ENCODE peak calls at places on chromosomes 1 and 21, in seven cellular contexts. One of them, this sample, is unnamed.

GRCh38 chr1:37513795-37514349 is 694 bp downstream of the MEAF6 start:
- DNase-seq in endodermal cell: peak
- DNase-seq in astrocyte of the spinal cord: no peak
- DNase-seq in activated B cell treated with CpG ODN at 0.5 μM for 24 hours: peak
- DNase-seq in foreskin keratinocyte: no peak
- DNase-seq in osteocyte: peak
- DNase-seq in AG10803: no peak
- DNase-seq in this sample: peak

GRCh38 chr1:220076861-220077762 is 12.5 kb downstream of the BPNT1 start:
- DNase-seq in astrocyte of the spinal cord: no peak
- DNase-seq in activated B cell treated with CpG ODN at 0.5 μM for 24 hours: no peak
- DNase-seq in foreskin keratinocyte: no peak
- DNase-seq in endodermal cell: no peak
- DNase-seq in osteocyte: no peak
- DNase-seq in AG10803: no peak
- DNase-seq in this sample: no peak

GRCh38 chr1:47971385-47971784 is 25.8 kb downstream of the TRABD2B start:
- DNase-seq in osteocyte: no peak
- DNase-seq in endodermal cell: no peak
- DNase-seq in foreskin keratinocyte: no peak
- DNase-seq in astrocyte of the spinal cord: no peak
- DNase-seq in activated B cell treated with CpG ODN at 0.5 μM for 24 hours: no peak
- DNase-seq in AG10803: no peak
- DNase-seq in this sample: no peak

GRCh38 chr21:42513151-42513984 is at the start of gene SLC37A1:
- DNase-seq in foreskin keratinocyte: no peak
- DNase-seq in activated B cell treated with CpG ODN at 0.5 μM for 24 hours: peak
- DNase-seq in endodermal cell: peak
- DNase-seq in osteocyte: no peak
- DNase-seq in AG10803: no peak
- DNase-seq in astrocyte of the spinal cord: no peak
- DNase-seq in this sample: no peak

GRCh38 chr21:35529141-35529863 is 480.2 kb upstream of the RUNX1 start:
- DNase-seq in astrocyte of the spinal cord: peak
- DNase-seq in foreskin keratinocyte: no peak
- DNase-seq in osteocyte: no peak
- DNase-seq in AG10803: no peak
- DNase-seq in endodermal cell: no peak
- DNase-seq in activated B cell treated with CpG ODN at 0.5 μM for 24 hours: no peak
- DNase-seq in this sample: no peak

GRCh38 chr21:17200250-17200649 is 312.6 kb upstream of the CXADR start:
- DNase-seq in astrocyte of the spinal cord: no peak
- DNase-seq in osteocyte: no peak
- DNase-seq in activated B cell treated with CpG ODN at 0.5 μM for 24 hours: no peak
- DNase-seq in foreskin keratinocyte: no peak
- DNase-seq in endodermal cell: no peak
- DNase-seq in AG10803: no peak
- DNase-seq in this sample: no peak

GRCh38 chr1:10774615-10775310 is 21.7 kb downstream of the CASZ1 start:
- DNase-seq in astrocyte of the spinal cord: no peak
- DNase-seq in AG10803: no peak
- DNase-seq in endodermal cell: no peak
- DNase-seq in activated B cell treated with CpG ODN at 0.5 μM for 24 hours: no peak
- DNase-seq in osteocyte: no peak
- DNase-seq in foreskin keratinocyte: no peak
- DNase-seq in this sample: no peak

GRCh38 chr1:234919061-234919755 is 209.4 kb downstream of the TOMM20 start:
- DNase-seq in endodermal cell: no peak
- DNase-seq in AG10803: peak
- DNase-seq in activated B cell treated with CpG ODN at 0.5 μM for 24 hours: no peak
- DNase-seq in astrocyte of the spinal cord: no peak
- DNase-seq in osteocyte: no peak
- DNase-seq in foreskin keratinocyte: no peak
- DNase-seq in this sample: peak

GRCh38 chr1:30679976-30680305 is 43.4 kb downstream of the MATN1 start:
- DNase-seq in osteocyte: no peak
- DNase-seq in astrocyte of the spinal cord: no peak
- DNase-seq in endodermal cell: peak
- DNase-seq in activated B cell treated with CpG ODN at 0.5 μM for 24 hours: no peak
- DNase-seq in AG10803: no peak
- DNase-seq in foreskin keratinocyte: no peak
- DNase-seq in this sample: no peak

GRCh38 chr1:62384276-62385005 is 52.4 kb upstream of the USP1 start:
- DNase-seq in AG10803: peak
- DNase-seq in endodermal cell: no peak
- DNase-seq in osteocyte: peak
- DNase-seq in activated B cell treated with CpG ODN at 0.5 μM for 24 hours: no peak
- DNase-seq in astrocyte of the spinal cord: peak
- DNase-seq in foreskin keratinocyte: peak
- DNase-seq in this sample: no peak

GRCh38 chr1:165259236-165259635 is 97.3 kb downstream of the LMX1A start:
- DNase-seq in astrocyte of the spinal cord: no peak
- DNase-seq in AG10803: no peak
- DNase-seq in activated B cell treated with CpG ODN at 0.5 μM for 24 hours: no peak
- DNase-seq in foreskin keratinocyte: no peak
- DNase-seq in osteocyte: no peak
- DNase-seq in endodermal cell: no peak
- DNase-seq in this sample: no peak

GRCh38 chr1:91024501-91025119 is 2.8 kb upstream of the ZNF644 start:
- DNase-seq in foreskin keratinocyte: no peak
- DNase-seq in activated B cell treated with CpG ODN at 0.5 μM for 24 hours: no peak
- DNase-seq in AG10803: no peak
- DNase-seq in endodermal cell: no peak
- DNase-seq in osteocyte: no peak
- DNase-seq in astrocyte of the spinal cord: no peak
- DNase-seq in this sample: no peak

GRCh38 chr1:245862812-245863540 is 644.1 kb downstream of the SMYD3 start:
- DNase-seq in foreskin keratinocyte: no peak
- DNase-seq in astrocyte of the spinal cord: no peak
- DNase-seq in osteocyte: no peak
- DNase-seq in activated B cell treated with CpG ODN at 0.5 μM for 24 hours: no peak
- DNase-seq in endodermal cell: no peak
- DNase-seq in AG10803: no peak
- DNase-seq in this sample: no peak

GRCh38 chr1:90208949-90209348 is 214.0 kb downstream of the ZNF326 start:
- DNase-seq in endodermal cell: no peak
- DNase-seq in AG10803: no peak
- DNase-seq in activated B cell treated with CpG ODN at 0.5 μM for 24 hours: no peak
- DNase-seq in osteocyte: no peak
- DNase-seq in foreskin keratinocyte: no peak
- DNase-seq in astrocyte of the spinal cord: no peak
- DNase-seq in this sample: no peak

GRCh38 chr1:21906173-21907078 is 30.7 kb downstream of the HSPG2 start:
- DNase-seq in astrocyte of the spinal cord: no peak
- DNase-seq in endodermal cell: no peak
- DNase-seq in osteocyte: no peak
- DNase-seq in foreskin keratinocyte: no peak
- DNase-seq in activated B cell treated with CpG ODN at 0.5 μM for 24 hours: no peak
- DNase-seq in AG10803: peak
- DNase-seq in this sample: peak

GRCh38 chr1:26998319-26999300 is 5.1 kb downstream of the TRNP1 start:
- DNase-seq in foreskin keratinocyte: peak
- DNase-seq in AG10803: no peak
- DNase-seq in astrocyte of the spinal cord: peak
- DNase-seq in endodermal cell: peak
- DNase-seq in activated B cell treated with CpG ODN at 0.5 μM for 24 hours: no peak
- DNase-seq in osteocyte: no peak
- DNase-seq in this sample: no peak

GRCh38 chr1:38990401-38990745 is 703 bp upstream of the AKIRIN1 start:
- DNase-seq in endodermal cell: no peak
- DNase-seq in astrocyte of the spinal cord: peak
- DNase-seq in osteocyte: no peak
- DNase-seq in AG10803: peak
- DNase-seq in activated B cell treated with CpG ODN at 0.5 μM for 24 hours: no peak
- DNase-seq in foreskin keratinocyte: no peak
- DNase-seq in this sample: no peak

GRCh38 chr1:248815407-248816034 is 10.2 kb downstream of the SH3BP5L start:
- DNase-seq in AG10803: no peak
- DNase-seq in astrocyte of the spinal cord: no peak
- DNase-seq in endodermal cell: no peak
- DNase-seq in foreskin keratinocyte: no peak
- DNase-seq in osteocyte: peak
- DNase-seq in activated B cell treated with CpG ODN at 0.5 μM for 24 hours: no peak
- DNase-seq in this sample: no peak

GRCh38 chr1:206672011-206672688 is 12.6 kb upstream of the MAPKAPK2 start:
- DNase-seq in endodermal cell: no peak
- DNase-seq in foreskin keratinocyte: no peak
- DNase-seq in astrocyte of the spinal cord: no peak
- DNase-seq in AG10803: no peak
- DNase-seq in activated B cell treated with CpG ODN at 0.5 μM for 24 hours: no peak
- DNase-seq in osteocyte: no peak
- DNase-seq in this sample: no peak

GRCh38 chr1:203954788-203955552 is 93.6 kb downstream of the SNRPE start:
- DNase-seq in AG10803: no peak
- DNase-seq in foreskin keratinocyte: no peak
- DNase-seq in osteocyte: no peak
- DNase-seq in astrocyte of the spinal cord: no peak
- DNase-seq in activated B cell treated with CpG ODN at 0.5 μM for 24 hours: no peak
- DNase-seq in endodermal cell: no peak
- DNase-seq in this sample: peak

GRCh38 chr1:21295059-21295401 is 4.8 kb upstream of the ECE1 start:
- DNase-seq in activated B cell treated with CpG ODN at 0.5 μM for 24 hours: no peak
- DNase-seq in foreskin keratinocyte: no peak
- DNase-seq in AG10803: no peak
- DNase-seq in astrocyte of the spinal cord: no peak
- DNase-seq in endodermal cell: no peak
- DNase-seq in osteocyte: no peak
- DNase-seq in this sample: no peak

GRCh38 chr1:197620660-197621273 is 154.5 kb downstream of the DENND1B start:
- DNase-seq in astrocyte of the spinal cord: no peak
- DNase-seq in osteocyte: no peak
- DNase-seq in endodermal cell: no peak
- DNase-seq in foreskin keratinocyte: no peak
- DNase-seq in activated B cell treated with CpG ODN at 0.5 μM for 24 hours: no peak
- DNase-seq in AG10803: no peak
- DNase-seq in this sample: no peak

GRCh38 chr1:197615693-197616011 is 159.6 kb downstream of the DENND1B start:
- DNase-seq in AG10803: no peak
- DNase-seq in activated B cell treated with CpG ODN at 0.5 μM for 24 hours: no peak
- DNase-seq in endodermal cell: no peak
- DNase-seq in osteocyte: no peak
- DNase-seq in foreskin keratinocyte: no peak
- DNase-seq in astrocyte of the spinal cord: no peak
- DNase-seq in this sample: no peak

GRCh38 chr1:197619008-197619640 is 156.2 kb downstream of the DENND1B start:
- DNase-seq in AG10803: peak
- DNase-seq in astrocyte of the spinal cord: peak
- DNase-seq in foreskin keratinocyte: no peak
- DNase-seq in osteocyte: no peak
- DNase-seq in endodermal cell: no peak
- DNase-seq in activated B cell treated with CpG ODN at 0.5 μM for 24 hours: no peak
- DNase-seq in this sample: no peak

GRCh38 chr1:197618065-197618464 is 157.2 kb downstream of the DENND1B start:
- DNase-seq in activated B cell treated with CpG ODN at 0.5 μM for 24 hours: no peak
- DNase-seq in osteocyte: no peak
- DNase-seq in astrocyte of the spinal cord: peak
- DNase-seq in AG10803: peak
- DNase-seq in endodermal cell: no peak
- DNase-seq in foreskin keratinocyte: no peak
- DNase-seq in this sample: no peak

GRCh38 chr1:197614916-197615692 is 160.2 kb downstream of the DENND1B start:
- DNase-seq in foreskin keratinocyte: peak
- DNase-seq in AG10803: peak
- DNase-seq in activated B cell treated with CpG ODN at 0.5 μM for 24 hours: no peak
- DNase-seq in astrocyte of the spinal cord: peak
- DNase-seq in endodermal cell: peak
- DNase-seq in osteocyte: no peak
- DNase-seq in this sample: no peak
- TF ChIP-seq CTCF in foreskin keratinocyte: peak
- TF ChIP-seq CTCF in AG10803: peak
- TF ChIP-seq CTCF in activated B cell treated with CpG ODN at 0.5 μM for 24 hours: no peak
- TF ChIP-seq CTCF in astrocyte of the spinal cord: peak
- TF ChIP-seq CTCF in endodermal cell: peak
- TF ChIP-seq CTCF in osteocyte: peak
- TF ChIP-seq CTCF in this sample: peak

GRCh38 chr1:229420765-229421164 is 13.1 kb downstream of the ACTA1 start:
- DNase-seq in endodermal cell: peak
- DNase-seq in osteocyte: no peak
- DNase-seq in AG10803: no peak
- DNase-seq in astrocyte of the spinal cord: no peak
- DNase-seq in activated B cell treated with CpG ODN at 0.5 μM for 24 hours: no peak
- DNase-seq in foreskin keratinocyte: no peak
- DNase-seq in this sample: no peak
- TF ChIP-seq CTCF in endodermal cell: peak
- TF ChIP-seq CTCF in osteocyte: no peak
- TF ChIP-seq CTCF in AG10803: no peak
- TF ChIP-seq CTCF in astrocyte of the spinal cord: no peak
- TF ChIP-seq CTCF in activated B cell treated with CpG ODN at 0.5 μM for 24 hours: no peak
- TF ChIP-seq CTCF in foreskin keratinocyte: peak
- TF ChIP-seq CTCF in this sample: no peak

GRCh38 chr1:8439015-8439702 is 121.2 kb downstream of the SLC45A1 start:
- DNase-seq in osteocyte: peak
- DNase-seq in activated B cell treated with CpG ODN at 0.5 μM for 24 hours: peak
- DNase-seq in astrocyte of the spinal cord: peak
- DNase-seq in endodermal cell: peak
- DNase-seq in AG10803: peak
- DNase-seq in foreskin keratinocyte: no peak
- DNase-seq in this sample: peak
- TF ChIP-seq CTCF in osteocyte: no peak
- TF ChIP-seq CTCF in activated B cell treated with CpG ODN at 0.5 μM for 24 hours: no peak
- TF ChIP-seq CTCF in astrocyte of the spinal cord: peak
- TF ChIP-seq CTCF in endodermal cell: peak
- TF ChIP-seq CTCF in AG10803: peak
- TF ChIP-seq CTCF in foreskin keratinocyte: peak
- TF ChIP-seq CTCF in this sample: no peak

DNA sequence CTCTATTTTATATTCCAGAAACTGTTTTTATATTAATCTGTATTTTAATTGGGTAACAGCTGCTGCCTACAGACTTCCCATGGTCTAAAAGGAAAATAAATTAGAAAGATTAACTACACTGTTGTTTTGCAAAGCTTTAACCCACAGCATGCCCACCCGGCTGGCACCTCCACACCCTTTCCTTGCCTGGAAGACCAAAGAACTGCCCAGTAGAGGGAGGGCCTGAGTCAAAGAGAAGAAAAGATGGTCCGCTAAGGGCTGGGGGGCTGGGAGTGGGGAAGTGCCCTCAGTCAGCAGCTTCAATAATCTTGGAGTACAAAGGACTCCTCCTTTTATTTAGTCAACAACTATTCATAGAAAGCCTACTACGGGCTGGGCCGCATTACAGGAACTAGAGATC is 40.7 kb downstream of the ERI3 start:
- DNase-seq in endodermal cell: peak
- DNase-seq in osteocyte: no peak
- DNase-seq in AG10803: no peak
- DNase-seq in activated B cell treated with CpG ODN at 0.5 μM for 24 hours: no peak
- DNase-seq in foreskin keratinocyte: no peak
- DNase-seq in astrocyte of the spinal cord: no peak
- DNase-seq in this sample: no peak
- TF ChIP-seq CTCF in endodermal cell: peak
- TF ChIP-seq CTCF in osteocyte: peak
- TF ChIP-seq CTCF in AG10803: peak
- TF ChIP-seq CTCF in activated B cell treated with CpG ODN at 0.5 μM for 24 hours: no peak
- TF ChIP-seq CTCF in foreskin keratinocyte: peak
- TF ChIP-seq CTCF in astrocyte of the spinal cord: no peak
- TF ChIP-seq CTCF in this sample: no peak

DNA sequence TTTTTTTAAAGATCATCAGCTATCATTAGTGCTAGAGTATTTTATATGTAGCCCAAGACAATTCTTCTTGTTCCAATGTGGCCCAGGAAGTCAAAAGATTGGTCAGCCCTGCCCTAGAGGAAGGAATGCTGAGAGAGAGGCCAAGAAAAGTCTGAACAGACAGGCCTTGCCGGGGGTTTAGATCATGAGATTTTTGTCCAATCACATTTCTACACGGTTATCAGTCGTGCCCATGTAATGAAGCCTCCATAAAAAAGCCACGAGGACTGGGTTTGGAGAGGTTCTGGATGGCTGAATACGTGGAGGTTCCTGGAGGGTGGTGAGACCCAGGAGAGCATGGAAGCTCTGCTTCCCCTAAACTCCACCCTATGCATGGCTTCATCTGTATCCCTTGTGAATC is 24.3 kb upstream of the ENO1 start:
- DNase-seq in osteocyte: no peak
- DNase-seq in AG10803: peak
- DNase-seq in endodermal cell: no peak
- DNase-seq in astrocyte of the spinal cord: peak
- DNase-seq in foreskin keratinocyte: no peak
- DNase-seq in activated B cell treated with CpG ODN at 0.5 μM for 24 hours: no peak
- DNase-seq in this sample: no peak
- TF ChIP-seq CTCF in osteocyte: no peak
- TF ChIP-seq CTCF in AG10803: peak
- TF ChIP-seq CTCF in endodermal cell: peak
- TF ChIP-seq CTCF in astrocyte of the spinal cord: peak
- TF ChIP-seq CTCF in foreskin keratinocyte: peak
- TF ChIP-seq CTCF in activated B cell treated with CpG ODN at 0.5 μM for 24 hours: no peak
- TF ChIP-seq CTCF in this sample: no peak

This sample was measured in upper lobe of left lung.